ENCODE peak calls at places on chromosomes 12 and 14, in five cellular contexts. One of them, this sample, is unnamed.
A peak's percentile ranks its signal among the peaks of the same experiment; 100 is the strongest.

GRCh38 chr12:18382486-18382885 is 121.2 kb downstream of the PIK3C2G start:
- DNase-seq in EL: peak; percentile 81
- DNase-seq in epithelial cell of esophagus: no peak
- DNase-seq in astrocyte of the spinal cord: no peak
- DNase-seq in GM10248: no peak
- DNase-seq in this sample: no peak

GRCh38 chr14:80212025-80212402 is 710 bp upstream of the DIO2 start:
- DNase-seq in astrocyte of the spinal cord: peak; percentile 69
- DNase-seq in EL: peak; percentile 80
- DNase-seq in epithelial cell of esophagus: peak; percentile 14
- DNase-seq in GM10248: peak; percentile 17
- DNase-seq in this sample: peak; percentile 58

GRCh38 chr12:93226356-93226755 is 151.4 kb upstream of the NUDT4 start:
- DNase-seq in GM10248: no peak
- DNase-seq in epithelial cell of esophagus: no peak
- DNase-seq in astrocyte of the spinal cord: no peak
- DNase-seq in EL: peak; percentile 33
- DNase-seq in this sample: peak; percentile 54

GRCh38 chr14:52455291-52456088 is 96.8 kb downstream of the TXNDC16 start:
- DNase-seq in epithelial cell of esophagus: peak; percentile 32
- DNase-seq in EL: peak; percentile 81
- DNase-seq in GM10248: no peak
- DNase-seq in astrocyte of the spinal cord: peak; percentile 82
- DNase-seq in this sample: peak; percentile 78

GRCh38 chr14:68312300-68312699 is 480.6 kb downstream of the ZFP36L1 start:
- DNase-seq in EL: no peak
- DNase-seq in epithelial cell of esophagus: no peak
- DNase-seq in GM10248: no peak
- DNase-seq in astrocyte of the spinal cord: no peak
- DNase-seq in this sample: no peak

GRCh38 chr14:102155150-102155549 is 15.5 kb downstream of the WDR20 start:
- DNase-seq in EL: peak; percentile 31
- DNase-seq in GM10248: no peak
- DNase-seq in epithelial cell of esophagus: no peak
- DNase-seq in astrocyte of the spinal cord: peak; percentile 21
- DNase-seq in this sample: no peak

GRCh38 chr12:2960432-2960956 is 1.3 kb downstream of the TEAD4 start:
- DNase-seq in EL: peak; percentile 70
- DNase-seq in GM10248: peak; percentile 53
- DNase-seq in astrocyte of the spinal cord: peak; percentile 35
- DNase-seq in epithelial cell of esophagus: peak; percentile 39
- DNase-seq in this sample: peak; percentile 45

GRCh38 chr12:1504304-1505150 is 89.9 kb downstream of the FBXL14 start:
- DNase-seq in GM10248: no peak
- DNase-seq in EL: no peak
- DNase-seq in astrocyte of the spinal cord: no peak
- DNase-seq in epithelial cell of esophagus: no peak
- DNase-seq in this sample: no peak

GRCh38 chr14:73726025-73726961 is 12.1 kb upstream of the PNMA1 start:
- DNase-seq in astrocyte of the spinal cord: peak; percentile 32
- DNase-seq in epithelial cell of esophagus: no peak
- DNase-seq in EL: no peak
- DNase-seq in GM10248: no peak
- DNase-seq in this sample: no peak

GRCh38 chr12:105740337-105740736 is 398.4 kb downstream of the NUAK1 start:
- DNase-seq in astrocyte of the spinal cord: peak; percentile 50
- DNase-seq in GM10248: no peak
- DNase-seq in EL: no peak
- DNase-seq in epithelial cell of esophagus: no peak
- DNase-seq in this sample: no peak

GRCh38 chr12:57765003-57765697 is 1.7 kb downstream of the CYP27B1 start:
- DNase-seq in GM10248: peak; percentile 60
- DNase-seq in EL: peak; percentile 71
- DNase-seq in astrocyte of the spinal cord: no peak
- DNase-seq in epithelial cell of esophagus: peak; percentile 86
- DNase-seq in this sample: peak; percentile 73

GRCh38 chr14:62776300-62776699 is 269.0 kb downstream of the KCNH5 start:
- DNase-seq in GM10248: no peak
- DNase-seq in EL: no peak
- DNase-seq in astrocyte of the spinal cord: no peak
- DNase-seq in epithelial cell of esophagus: no peak
- DNase-seq in this sample: no peak

GRCh38 chr12:110564471-110564991 is 18.6 kb downstream of the PPTC7 start:
- DNase-seq in EL: peak; percentile 19
- DNase-seq in GM10248: no peak
- DNase-seq in epithelial cell of esophagus: no peak
- DNase-seq in astrocyte of the spinal cord: no peak
- DNase-seq in this sample: no peak

GRCh38 chr12:124696689-124697476 is 129.5 kb upstream of the NCOR2 start:
- DNase-seq in EL: no peak
- DNase-seq in GM10248: no peak
- DNase-seq in epithelial cell of esophagus: no peak
- DNase-seq in astrocyte of the spinal cord: no peak
- DNase-seq in this sample: no peak

GRCh38 chr14:90820958-90821357 is 4.7 kb upstream of the TTC7B start:
- DNase-seq in GM10248: peak; percentile 46
- DNase-seq in EL: peak; percentile 55
- DNase-seq in epithelial cell of esophagus: peak; percentile 94
- DNase-seq in astrocyte of the spinal cord: peak; percentile 50
- DNase-seq in this sample: peak; percentile 92

GRCh38 chr12:93762912-93763311 is 85.7 kb downstream of the CRADD start:
- DNase-seq in epithelial cell of esophagus: no peak
- DNase-seq in GM10248: no peak
- DNase-seq in astrocyte of the spinal cord: no peak
- DNase-seq in EL: no peak
- DNase-seq in this sample: no peak

GRCh38 chr12:19507823-19508222 is 68.5 kb downstream of the AEBP2 start:
- DNase-seq in EL: peak; percentile 15
- DNase-seq in astrocyte of the spinal cord: no peak
- DNase-seq in epithelial cell of esophagus: no peak
- DNase-seq in GM10248: no peak
- DNase-seq in this sample: peak; percentile 16

GRCh38 chr12:21773263-21773741 is 1.2 kb downstream of the KCNJ8 start:
- DNase-seq in EL: peak; percentile 26
- DNase-seq in epithelial cell of esophagus: no peak
- DNase-seq in astrocyte of the spinal cord: no peak
- DNase-seq in GM10248: peak; percentile 6
- DNase-seq in this sample: no peak

GRCh38 chr12:15708396-15709070 is 80.7 kb downstream of the EPS8 start:
- DNase-seq in astrocyte of the spinal cord: no peak
- DNase-seq in epithelial cell of esophagus: no peak
- DNase-seq in GM10248: no peak
- DNase-seq in EL: no peak
- DNase-seq in this sample: no peak

GRCh38 chr12:118790578-118790977 is 190.8 kb upstream of the SRRM4 start:
- DNase-seq in epithelial cell of esophagus: no peak
- DNase-seq in EL: no peak
- DNase-seq in astrocyte of the spinal cord: no peak
- DNase-seq in GM10248: no peak
- DNase-seq in this sample: no peak

GRCh38 chr12:24360057-24360456 is 410.6 kb upstream of the SOX5 start:
- DNase-seq in GM10248: no peak
- DNase-seq in epithelial cell of esophagus: no peak
- DNase-seq in EL: no peak
- DNase-seq in astrocyte of the spinal cord: no peak
- DNase-seq in this sample: no peak

GRCh38 chr14:64117671-64118402 is 176.3 kb downstream of the ESR2 start:
- DNase-seq in GM10248: no peak
- DNase-seq in astrocyte of the spinal cord: peak; percentile 83
- DNase-seq in EL: no peak
- DNase-seq in epithelial cell of esophagus: peak; percentile 98
- DNase-seq in this sample: peak; percentile 92

GRCh38 chr12:54439521-54440255 is 20.6 kb upstream of the ITGA5 start:
- DNase-seq in astrocyte of the spinal cord: peak; percentile 75
- DNase-seq in GM10248: peak; percentile 70
- DNase-seq in EL: peak; percentile 75
- DNase-seq in epithelial cell of esophagus: peak; percentile 67
- DNase-seq in this sample: peak; percentile 59

GRCh38 chr12:84056-84455 is 17.5 kb downstream of the IQSEC3 start:
- DNase-seq in astrocyte of the spinal cord: no peak
- DNase-seq in EL: no peak
- DNase-seq in GM10248: no peak
- DNase-seq in epithelial cell of esophagus: no peak
- DNase-seq in this sample: no peak

GRCh38 chr14:37270629-37271028 is 72.9 kb downstream of the MIPOL1 start:
- DNase-seq in epithelial cell of esophagus: no peak
- DNase-seq in astrocyte of the spinal cord: no peak
- DNase-seq in EL: no peak
- DNase-seq in GM10248: no peak
- DNase-seq in this sample: no peak

GRCh38 chr14:52086755-52087154 is 17.9 kb upstream of the NID2 start:
- DNase-seq in astrocyte of the spinal cord: no peak
- DNase-seq in epithelial cell of esophagus: no peak
- DNase-seq in GM10248: no peak
- DNase-seq in EL: no peak
- DNase-seq in this sample: no peak

GRCh38 chr14:24079521-24080141 is 8.3 kb downstream of the CPNE6 start:
- DNase-seq in EL: no peak
- DNase-seq in astrocyte of the spinal cord: no peak
- DNase-seq in epithelial cell of esophagus: no peak
- DNase-seq in GM10248: no peak
- DNase-seq in this sample: no peak

GRCh38 chr14:33563492-33563891 is 387.4 kb downstream of the EGLN3 start:
- DNase-seq in astrocyte of the spinal cord: no peak
- DNase-seq in GM10248: no peak
- DNase-seq in epithelial cell of esophagus: peak; percentile 61
- DNase-seq in EL: no peak
- DNase-seq in this sample: peak; percentile 13

GRCh38 chr14:38961136-38961535 is 141.9 kb downstream of the SEC23A start:
- DNase-seq in GM10248: no peak
- DNase-seq in astrocyte of the spinal cord: no peak
- DNase-seq in EL: no peak
- DNase-seq in epithelial cell of esophagus: no peak
- DNase-seq in this sample: no peak

GRCh38 chr12:132610051-132610759 is at the start of gene LRCOL1:
- DNase-seq in astrocyte of the spinal cord: peak; percentile 88
- DNase-seq in GM10248: no peak
- DNase-seq in epithelial cell of esophagus: no peak
- DNase-seq in EL: peak; percentile 67
- DNase-seq in this sample: peak; percentile 69

GRCh38 chr14:93285048-93285447 is 47.8 kb downstream of the BTBD7 start:
- DNase-seq in EL: no peak
- DNase-seq in GM10248: no peak
- DNase-seq in epithelial cell of esophagus: no peak
- DNase-seq in astrocyte of the spinal cord: peak; percentile 52
- DNase-seq in this sample: no peak

GRCh38 chr14:26866741-26867140 is 268.9 kb upstream of the NOVA1 start:
- DNase-seq in EL: no peak
- DNase-seq in astrocyte of the spinal cord: no peak
- DNase-seq in GM10248: no peak
- DNase-seq in epithelial cell of esophagus: no peak
- DNase-seq in this sample: no peak

GRCh38 chr12:42410345-42410744 is 84.4 kb downstream of the PPHLN1 start:
- DNase-seq in EL: no peak
- DNase-seq in epithelial cell of esophagus: peak; percentile 16
- DNase-seq in GM10248: no peak
- DNase-seq in astrocyte of the spinal cord: no peak
- DNase-seq in this sample: no peak

GRCh38 chr12:53989227-53990113 is 4.5 kb downstream of the HOXC10 start:
- DNase-seq in GM10248: peak; percentile 68
- DNase-seq in EL: no peak
- DNase-seq in astrocyte of the spinal cord: peak; percentile 38
- DNase-seq in epithelial cell of esophagus: peak; percentile 62
- DNase-seq in this sample: peak; percentile 57

GRCh38 chr14:77208266-77208978 is 26.8 kb downstream of the TMEM63C start:
- DNase-seq in EL: peak; percentile 56
- DNase-seq in epithelial cell of esophagus: peak; percentile 74
- DNase-seq in astrocyte of the spinal cord: peak; percentile 49
- DNase-seq in GM10248: peak; percentile 69
- DNase-seq in this sample: peak; percentile 54

GRCh38 chr12:90366286-90366685 is 588.7 kb downstream of the CCER1 start:
- DNase-seq in epithelial cell of esophagus: peak; percentile 35
- DNase-seq in astrocyte of the spinal cord: peak; percentile 38
- DNase-seq in EL: peak; percentile 14
- DNase-seq in GM10248: no peak
- DNase-seq in this sample: no peak

This sample was measured in mammary epithelial cell.